ENCODE peak calls at places on chromosomes 12 and 14, in four cellular contexts. O is osteoblast, Z is HCT116, D is A549. E is an unnamed sample.

GRCh38 chr14:72744416-72745120 is 149.3 kb downstream of the DPF3 start:
- DNase-seq in O (no peak), Z (no peak), D (no peak), E (peak; percentile 23)

GRCh38 chr14:62181591-62181990 is 419.4 kb downstream of the SNAPC1 start:
- DNase-seq in O (no peak), Z (no peak), D (no peak), E (no peak)

GRCh38 chr14:79549515-79549914 is 661.8 kb downstream of the DIO2 start:
- DNase-seq in O (peak; percentile 44), Z (no peak), D (no peak), E (no peak)

GRCh38 chr14:91078095-91078737 is 17.8 kb upstream of the RPS6KA5 start:
- DNase-seq in O (no peak), Z (no peak), D (no peak), E (no peak)

GRCh38 chr12:42296503-42297109 is 29.3 kb downstream of the ZCRB1 start:
- DNase-seq in O (no peak), Z (no peak), D (peak; percentile 60), E (no peak)

GRCh38 chr12:99752740-99753139 is 105.2 kb downstream of the GARIN6 start:
- DNase-seq in O (no peak), Z (no peak), D (no peak), E (no peak)

GRCh38 chr14:100670017-100670974 is 56.4 kb upstream of the DLK1 start:
- DNase-seq in O (peak; percentile 89), Z (no peak), D (no peak), E (no peak)

GRCh38 chr12:42789808-42790760 is 200.5 kb upstream of the PRICKLE1 start:
- DNase-seq in O (no peak), Z (peak; percentile 22), D (no peak), E (no peak)

GRCh38 chr12:105502426-105502930 is 172.0 kb downstream of the C12orf75 start:
- DNase-seq in O (peak; percentile 25), Z (no peak), D (no peak), E (no peak)

GRCh38 chr14:62303437-62303836 is 541.2 kb downstream of the SNAPC1 start:
- DNase-seq in O (no peak), Z (no peak), D (no peak), E (no peak)

GRCh38 chr12:116539905-116540482 is 19.2 kb upstream of the MAP1LC3B2 start:
- DNase-seq in O (no peak), Z (no peak), D (no peak), E (no peak)

GRCh38 chr14:75123991-75124390 is 2.9 kb downstream of the NEK9 start:
- DNase-seq in O (peak; percentile 92), Z (peak; percentile 46), D (peak; percentile 69), E (peak; percentile 73)

GRCh38 chr12:77928078-77928477 is 97.4 kb downstream of the NAV3 start:
- DNase-seq in O (no peak), Z (no peak), D (no peak), E (no peak)

GRCh38 chr12:123942277-123942653 is 30.4 kb downstream of the CCDC92 start:
- DNase-seq in O (peak; percentile 98), Z (no peak), D (no peak), E (no peak)

GRCh38 chr12:131860472-131861260 is 32.5 kb downstream of the MMP17 start:
- DNase-seq in O (peak; percentile 93), Z (peak; percentile 44), D (peak; percentile 99), E (peak; percentile 60)

GRCh38 chr12:6688543-6688999 is 604 bp downstream of the ZNF384 start:
- DNase-seq in O (no peak), Z (no peak), D (no peak), E (no peak)

GRCh38 chr14:37428954-37429353 is 166.1 kb downstream of the FOXA1 start:
- DNase-seq in O (no peak), Z (no peak), D (no peak), E (no peak)

DNA sequence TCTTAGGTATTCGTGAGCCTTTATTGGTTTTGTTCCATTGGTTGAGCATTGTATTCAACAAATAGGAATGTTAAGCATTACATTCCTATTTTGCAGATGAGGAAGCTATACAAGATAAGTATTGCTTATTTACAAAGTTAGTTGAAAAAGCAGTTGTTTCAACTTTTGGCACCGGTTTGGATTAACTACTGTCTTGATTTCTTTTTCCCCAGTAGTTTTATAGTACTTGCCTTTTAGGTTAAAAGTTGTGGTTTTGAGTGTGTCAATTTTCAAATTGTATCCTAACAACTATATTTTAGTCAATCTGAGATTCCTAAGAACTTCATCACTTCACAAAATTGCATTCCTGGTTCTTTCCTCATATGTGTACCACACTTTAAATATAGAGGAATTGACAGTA is 23.8 kb upstream of the MBIP start:
- DNase-seq in O (no peak), Z (no peak), D (no peak), E (no peak)
- H3K4me1 ChIP-seq in O (no peaks in the 10 kb centered on the region), Z (no peaks in the 10 kb centered on the region), D (no peaks in the 10 kb centered on the region), E (no peaks in the 10 kb centered on the region)

GRCh38 chr14:93318927-93319326 is 13.9 kb downstream of the BTBD7 start:
- DNase-seq in O (no peak), Z (no peak), D (no peak), E (no peak)

GRCh38 chr14:93317200-93317599 is 15.6 kb downstream of the BTBD7 start:
- DNase-seq in O (no peak), Z (no peak), D (no peak), E (no peak)

GRCh38 chr14:93317836-93318807 is 14.7 kb downstream of the BTBD7 start:
- DNase-seq in O (no peak), Z (no peak), D (peak; percentile 82), E (no peak)

GRCh38 chr14:93315575-93315974 is 17.3 kb downstream of the BTBD7 start:
- DNase-seq in O (no peak), Z (no peak), D (no peak), E (no peak)

DNA sequence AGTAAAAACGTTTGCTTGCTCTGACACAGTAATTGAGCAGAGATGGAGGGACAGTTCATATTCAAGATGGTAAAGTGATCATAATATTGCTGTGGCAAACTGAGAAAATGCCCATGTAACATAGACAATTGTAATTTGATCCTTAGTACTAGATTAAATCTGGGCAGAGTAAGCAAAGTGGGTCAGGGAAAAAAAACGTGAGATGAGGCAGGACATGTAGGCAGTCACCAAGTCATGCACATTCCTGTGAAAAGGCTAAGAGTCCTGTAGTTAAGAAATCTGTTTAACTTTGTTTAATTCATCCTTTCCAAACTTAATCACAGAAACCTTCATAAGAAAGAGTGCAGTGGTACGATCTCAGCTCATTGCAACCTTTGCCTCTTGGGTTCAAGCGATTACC is 16.1 kb downstream of the BTBD7 start:
- DNase-seq in O (no peak), Z (no peak), D (no peak), E (no peak)
- H3K4me1 ChIP-seq in O (peaks cover 32% of the 10 kb centered on the region), Z (no peaks in the 10 kb centered on the region), D (peaks cover 44% of the 10 kb centered on the region), E (no peaks in the 10 kb centered on the region)

GRCh38 chr12:56679834-56680575 is 8.1 kb downstream of the PTGES3 start:
- DNase-seq in O (no peak), Z (no peak), D (no peak), E (peak; percentile 42)

GRCh38 chr12:56682323-56682722 is 5.8 kb downstream of the PTGES3 start:
- DNase-seq in O (no peak), Z (no peak), D (no peak), E (no peak)

GRCh38 chr12:56676851-56677601 is 11.1 kb downstream of the PTGES3 start:
- DNase-seq in O (no peak), Z (no peak), D (no peak), E (peak; percentile 46)

GRCh38 chr12:56677680-56678079 is 10.4 kb downstream of the PTGES3 start:
- DNase-seq in O (no peak), Z (no peak), D (no peak), E (peak; percentile 16)

GRCh38 chr12:56678852-56679251 is 9.2 kb downstream of the PTGES3 start:
- DNase-seq in O (no peak), Z (no peak), D (no peak), E (peak; percentile 42)
- H3K4me1 ChIP-seq in O (no peaks in the 10 kb centered on the region), Z (peaks cover 2% of the 10 kb centered on the region), D (peaks cover 38% of the 10 kb centered on the region), E (peaks cover 58% of the 10 kb centered on the region)

DNA sequence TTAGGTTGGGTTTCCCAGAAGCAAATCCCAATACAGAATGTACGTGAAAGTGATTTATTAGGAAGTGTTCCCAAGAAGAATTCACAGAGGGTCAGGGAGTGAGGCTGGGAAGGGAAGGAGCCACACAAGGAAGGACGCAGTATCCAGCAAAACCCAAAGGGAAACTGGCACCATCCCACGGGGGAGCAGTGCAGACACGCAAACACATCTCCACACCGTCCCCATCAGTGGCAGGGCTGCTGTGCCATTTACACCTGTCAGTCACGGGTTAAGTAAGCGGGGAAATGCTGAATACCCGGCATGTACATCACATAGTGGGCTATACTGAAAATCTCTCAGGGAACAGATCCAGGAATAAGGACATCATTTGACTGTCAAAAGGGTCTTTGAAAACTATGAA is 93.9 kb downstream of the SLC38A1 start:
- DNase-seq in O (no peak), Z (no peak), D (no peak), E (no peak)
- H3K4me1 ChIP-seq in O (no peaks in the 10 kb centered on the region), Z (no peaks in the 10 kb centered on the region), D (no peaks in the 10 kb centered on the region), E (no peaks in the 10 kb centered on the region)